ENCODE peak calls at places on chromosomes 6 and 20, in ten cellular contexts. P is CD8-positive, alpha-beta T cell; O is lower lobe of right lung; J is A549; D is HepG2; S is left lung; E is pancreas; R is gastrocnemius medialis; F is activated naive CD8-positive, alpha-beta T cell treated with anti-CD3 and anti-CD28 coated beads, Interleukin-2, amount 50 U/mL, for 24 hours; B is omental fat pad. M is an unnamed sample.

GRCh38 chr20:57161478-57162194 is 104.8 kb downstream of the BMP7 start:
- ATAC-seq in R (no peak), B (no peak), O (no peak), S (no peak), E (no peak), D (no peak), F (no peak), J (no peak), P (no peak), M (no peak)

GRCh38 chr6:38603492-38603891 is 36.2 kb downstream of the BTBD9 start:
- ATAC-seq in O (peak), R (no peak), F (no peak), E (no peak), S (peak), B (no peak), P (no peak), D (peak), J (no peak), M (no peak)

GRCh38 chr6:95249661-95250060 is 327.7 kb upstream of the MANEA start:
- ATAC-seq in O (no peak), E (no peak), S (no peak), B (no peak), R (no peak), F (no peak), D (no peak), P (no peak), J (no peak), M (no peak)

GRCh38 chr6:80003841-80004198 is 629 bp upstream of the TTK start:
- ATAC-seq in R (no peak), P (peak), B (no peak), F (no peak), J (no peak), E (no peak), D (peak), S (peak), O (peak), M (no peak)

GRCh38 chr6:35589904-35590303 is 77.2 kb upstream of the TULP1 start:
- ATAC-seq in B (no peak), R (no peak), F (no peak), P (no peak), D (no peak), S (no peak), J (no peak), O (no peak), E (no peak), M (no peak)

GRCh38 chr6:167056370-167056769 is 57.2 kb downstream of the CEP43 start:
- ATAC-seq in O (peak), J (no peak), B (no peak), E (no peak), S (peak), R (no peak), D (no peak), F (peak), P (peak), M (no peak)

GRCh38 chr6:134039116-134039515 is 13.3 kb downstream of the SLC2A12 start:
- ATAC-seq in J (no peak), B (no peak), O (no peak), F (no peak), S (no peak), E (no peak), P (no peak), R (no peak), D (no peak), M (no peak)

GRCh38 chr6:36976931-36977330 is 9.1 kb downstream of the MTCH1 start:
- ATAC-seq in E (no peak), B (no peak), R (no peak), S (no peak), P (no peak), F (no peak), O (no peak), D (no peak), J (no peak), M (no peak)

GRCh38 chr20:62054451-62054953 is 11.2 kb downstream of the TAF4 start:
- ATAC-seq in P (no peak), J (no peak), O (no peak), S (no peak), R (no peak), D (no peak), B (no peak), F (no peak), E (no peak), M (no peak)

GRCh38 chr6:72413884-72414283 is 208.0 kb upstream of the KCNQ5 start:
- ATAC-seq in F (no peak), B (no peak), D (peak), O (no peak), S (no peak), R (no peak), J (no peak), P (no peak), E (peak), M (no peak)